ENCODE peak calls at places on chromosomes 2 and 18, in eight cellular contexts. H is endothelial cell; Z is NCI-H1105 treated with DMSO at 0.1 percent for 48 hours; X is MM.1S; J is activated CD4-positive, alpha-beta T cell treated with anti-CD3 and anti-CD28 coated beads, Interleukin-2, amount 10 ng/mL, durations not matched to agents 7 days and 5 days; T is ovary; Y is Ammon's horn; Q is stimulated activated CD4-positive, alpha-beta T cell treated with anti-CD3 and anti-CD28 coated beads, Interleukin-4, amount 100 ng/mL, for 24 hours. P is an unnamed sample.

GRCh38 chr2:106160786-106161261 is 33.3 kb downstream of the UXS1 start:
- DNase-seq in T (no peak), Z (no peak), X (no peak), Q (peak), J (peak), Y (peak), H (no peak), P (no peak)

GRCh38 chr2:14350856-14351255 is 281.7 kb upstream of the LRATD1 start:
- DNase-seq in Q (no peak), T (no peak), X (no peak), Z (no peak), H (no peak), J (no peak), Y (no peak), P (no peak)

GRCh38 chr2:28311660-28312249 is 80.9 kb upstream of the FOSL2 start:
- DNase-seq in Q (no peak), T (no peak), Y (no peak), X (no peak), H (no peak), J (no peak), Z (no peak), P (no peak)

GRCh38 chr2:26672818-26673393 is 19.6 kb upstream of the KCNK3 start:
- DNase-seq in Q (no peak), T (no peak), H (no peak), Z (no peak), X (no peak), J (no peak), Y (no peak), P (no peak)

GRCh38 chr2:36538345-36538744 is 59.6 kb downstream of the FEZ2 start:
- DNase-seq in H (no peak), Q (no peak), Y (no peak), T (no peak), J (no peak), X (no peak), Z (peak), P (no peak)

GRCh38 chr2:241241669-241242068 is 53.2 kb downstream of the ANO7 start:
- DNase-seq in Z (no peak), H (no peak), T (no peak), Q (no peak), Y (no peak), X (no peak), J (no peak), P (no peak)

GRCh38 chr2:188340257-188340656 is 48.6 kb downstream of the GULP1 start:
- DNase-seq in T (no peak), Z (no peak), Q (no peak), H (no peak), X (no peak), J (no peak), Y (no peak), P (no peak)

GRCh38 chr2:65357095-65357958 is 75.1 kb downstream of the SPRED2 start:
- DNase-seq in Z (no peak), Y (no peak), Q (no peak), T (no peak), X (no peak), H (no peak), J (no peak), P (no peak)

GRCh38 chr2:58063641-58064040 is 17.0 kb downstream of the VRK2 start:
- DNase-seq in Y (no peak), X (no peak), Z (no peak), Q (no peak), T (no peak), J (no peak), H (no peak), P (no peak)

GRCh38 chr2:85754313-85755095 is 713 bp downstream of the ATOH8 start:
- DNase-seq in Z (peak), J (peak), H (peak), X (peak), Q (peak), Y (no peak), T (peak), P (no peak)

GRCh38 chr18:8453528-8453927 is 155.7 kb upstream of the RAB12 start:
- DNase-seq in Z (no peak), J (no peak), Q (no peak), Y (no peak), T (no peak), H (no peak), X (no peak), P (no peak)

GRCh38 chr2:174836345-174836999 is 72.2 kb upstream of the CHRNA1 start:
- DNase-seq in T (no peak), X (no peak), H (no peak), Z (no peak), J (no peak), Y (no peak), Q (no peak), P (no peak)

GRCh38 chr2:40103163-40103562 is 324.1 kb upstream of the THUMPD2 start:
- DNase-seq in X (no peak), Y (no peak), T (no peak), Q (no peak), J (no peak), H (no peak), Z (no peak), P (no peak)

GRCh38 chr2:206512999-206513398 is 69.7 kb downstream of the ADAM23 start:
- DNase-seq in Z (no peak), Y (no peak), J (no peak), T (no peak), Q (no peak), X (no peak), H (no peak), P (no peak)

GRCh38 chr18:77736817-77737216 is 487.2 kb downstream of the GALR1 start:
- DNase-seq in Z (no peak), T (no peak), Y (no peak), X (peak), Q (no peak), H (no peak), J (no peak), P (no peak)

GRCh38 chr2:98734823-98735260 is 3.9 kb upstream of the MGAT4A start:
- DNase-seq in X (no peak), H (no peak), Q (no peak), Y (no peak), Z (no peak), T (no peak), J (no peak), P (no peak)

GRCh38 chr2:114550895-114551793 is 108.7 kb downstream of the DPP10 start:
- DNase-seq in Q (peak), Z (peak), X (peak), J (peak), T (peak), Y (peak), H (peak), P (no peak)

GRCh38 chr18:49285627-49286026 is 174.8 kb downstream of the DYM start:
- DNase-seq in J (no peak), H (no peak), Y (no peak), Q (no peak), Z (peak), X (no peak), T (no peak), P (no peak)

GRCh38 chr2:7736646-7737305 is 819.6 kb downstream of the RNF144A start:
- DNase-seq in Q (no peak), Z (peak), Y (no peak), T (no peak), X (no peak), H (no peak), J (no peak), P (no peak)

GRCh38 chr2:240187989-240188590 is 47.6 kb upstream of the OTOS start:
- DNase-seq in X (no peak), Q (no peak), T (no peak), J (no peak), Z (no peak), H (no peak), Y (no peak), P (no peak)

GRCh38 chr2:119823734-119824334 is 64.1 kb downstream of the PTPN4 start:
- DNase-seq in Y (peak), H (peak), X (peak), J (peak), Q (peak), T (no peak), Z (no peak), P (no peak)

GRCh38 chr2:9107168-9108025 is 99.2 kb upstream of the ASAP2 start:
- DNase-seq in J (no peak), Y (no peak), H (no peak), Q (no peak), T (no peak), X (no peak), Z (no peak), P (no peak)

GRCh38 chr2:54457326-54458023 is 1.3 kb downstream of the SPTBN1 start:
- DNase-seq in J (no peak), T (peak), Z (peak), Y (peak), Q (no peak), X (peak), H (peak), P (no peak)

GRCh38 chr18:53458944-53459580 is 765.4 kb downstream of the MBD2 start:
- DNase-seq in J (no peak), T (no peak), Q (no peak), Y (peak), H (peak), X (no peak), Z (no peak), P (no peak)